ENCODE peak calls at places on chromosome 11, in eight cellular contexts. Q is non-pigmented ciliary epithelial cell, B is cardiac muscle cell, J is NCI-H1417 treated with DMSO at 0.1 percent for 48 hours, A is NCI-H2227 treated with DMSO at 0.1 percent for 48 hours, M is left lung, X is fibroblast of the aortic adventitia, I is AG08395. F is an unnamed sample.
A peak's percentile ranks its signal among the peaks of the same experiment; 100 is the strongest.

GRCh38 chr11:3073029-3073435 is 15.8 kb upstream of the CARS1 start:
- DNase-seq in Q (peak; percentile 54), B (peak; percentile 83), J (no peak), A (no peak), M (no peak), X (peak; percentile 97), I (peak; percentile 48), F (no peak)

GRCh38 chr11:68432874-68433273 is 27.7 kb upstream of the PPP6R3 start:
- DNase-seq in Q (no peak), B (no peak), J (no peak), A (no peak), M (no peak), X (no peak), I (no peak), F (no peak)

GRCh38 chr11:47399860-47400812 is 8.3 kb upstream of the SLC39A13 start:
- DNase-seq in Q (no peak), B (no peak), J (no peak), A (no peak), M (no peak), X (no peak), I (no peak), F (no peak)

GRCh38 chr11:133900176-133901105 is 55.1 kb upstream of the SPATA19 start:
- DNase-seq in Q (no peak), B (no peak), J (no peak), A (no peak), M (peak; percentile 11), X (no peak), I (no peak), F (no peak)

GRCh38 chr11:18578975-18579598 is 9.4 kb downstream of the UEVLD start:
- DNase-seq in Q (no peak), B (no peak), J (no peak), A (no peak), M (no peak), X (no peak), I (no peak), F (no peak)

GRCh38 chr11:102853055-102853454 is 9.6 kb upstream of the MMP3 start:
- DNase-seq in Q (no peak), B (no peak), J (no peak), A (no peak), M (no peak), X (no peak), I (no peak), F (no peak)

GRCh38 chr11:125429174-125429707 is 66.8 kb downstream of the FEZ1 start:
- DNase-seq in Q (no peak), B (peak; percentile 69), J (no peak), A (peak; percentile 37), M (no peak), X (peak; percentile 73), I (peak; percentile 61), F (peak; percentile 79)

GRCh38 chr11:2987881-2988280 is 4.2 kb downstream of the NAP1L4 start:
- DNase-seq in Q (no peak), B (no peak), J (no peak), A (no peak), M (no peak), X (no peak), I (no peak), F (no peak)

GRCh38 chr11:9663699-9664275 is at the start of gene SWAP70:
- DNase-seq in Q (peak; percentile 32), B (peak; percentile 92), J (peak; percentile 2), A (peak; percentile 48), M (peak; percentile 94), X (peak; percentile 93), I (peak; percentile 93), F (peak; percentile 93)

GRCh38 chr11:134579709-134580634 is 167.9 kb upstream of the B3GAT1 start:
- DNase-seq in Q (no peak), B (no peak), J (no peak), A (no peak), M (no peak), X (no peak), I (no peak), F (no peak)

GRCh38 chr11:95549276-95549675 is 240.3 kb downstream of the FAM76B start:
- DNase-seq in Q (no peak), B (no peak), J (no peak), A (no peak), M (no peak), X (no peak), I (no peak), F (no peak)

GRCh38 chr11:33869511-33870422 is 22.1 kb downstream of the LMO2 start:
- DNase-seq in Q (no peak), B (peak; percentile 45), J (peak; percentile 28), A (no peak), M (peak; percentile 71), X (peak; percentile 60), I (peak; percentile 28), F (peak; percentile 72)

GRCh38 chr11:100151944-100152343 is 535.1 kb upstream of the ARHGAP42 start:
- DNase-seq in Q (peak; percentile 62), B (no peak), J (no peak), A (no peak), M (no peak), X (no peak), I (no peak), F (no peak)

GRCh38 chr11:3914807-3915206 is 59.3 kb downstream of the STIM1 start:
- DNase-seq in Q (no peak), B (peak; percentile 38), J (no peak), A (no peak), M (no peak), X (peak; percentile 22), I (no peak), F (no peak)

GRCh38 chr11:16787035-16787744 is 48.7 kb downstream of the C11orf58 start:
- DNase-seq in Q (no peak), B (no peak), J (no peak), A (no peak), M (no peak), X (peak; percentile 55), I (no peak), F (no peak)

GRCh38 chr11:19164881-19165280 is 36.9 kb downstream of the CSRP3 start:
- DNase-seq in Q (no peak), B (no peak), J (no peak), A (no peak), M (no peak), X (no peak), I (no peak), F (no peak)

GRCh38 chr11:103881518-103882070 is 154.8 kb upstream of the DDI1 start:
- DNase-seq in Q (no peak), B (no peak), J (no peak), A (no peak), M (no peak), X (peak; percentile 10), I (peak; percentile 13), F (no peak)

GRCh38 chr11:88424881-88425280 is 87.3 kb upstream of the CTSC start:
- DNase-seq in Q (no peak), B (no peak), J (no peak), A (no peak), M (no peak), X (no peak), I (no peak), F (no peak)

GRCh38 chr11:2377511-2378443 is 667 bp downstream of the CD81 start:
- DNase-seq in Q (no peak), B (peak; percentile 51), J (no peak), A (peak; percentile 43), M (peak; percentile 72), X (no peak), I (peak; percentile 73), F (peak; percentile 84)

GRCh38 chr11:66933508-66933907 is 24.7 kb downstream of the PC start:
- DNase-seq in Q (no peak), B (peak; percentile 35), J (no peak), A (no peak), M (no peak), X (peak; percentile 71), I (peak; percentile 20), F (no peak)

GRCh38 chr11:44615913-44616806 is 50.7 kb downstream of the CD82 start:
- DNase-seq in Q (no peak), B (no peak), J (no peak), A (no peak), M (peak; percentile 24), X (no peak), I (no peak), F (no peak)

GRCh38 chr11:77580712-77581337 is 8.9 kb upstream of the AQP11 start:
- DNase-seq in Q (no peak), B (peak; percentile 15), J (no peak), A (no peak), M (no peak), X (no peak), I (no peak), F (no peak)

GRCh38 chr11:100980156-100980555 is 149.5 kb downstream of the PGR start:
- DNase-seq in Q (no peak), B (peak; percentile 41), J (no peak), A (no peak), M (no peak), X (peak; percentile 21), I (no peak), F (no peak)

GRCh38 chr11:108743851-108744250 is 79.0 kb downstream of the DDX10 start:
- DNase-seq in Q (no peak), B (no peak), J (no peak), A (no peak), M (no peak), X (peak; percentile 41), I (no peak), F (no peak)

GRCh38 chr11:87215236-87215635 is 177.5 kb downstream of the TMEM135 start:
- DNase-seq in Q (no peak), B (no peak), J (no peak), A (no peak), M (no peak), X (no peak), I (no peak), F (no peak)

GRCh38 chr11:63845305-63845704 is 6.4 kb downstream of the MARK2 start:
- DNase-seq in Q (peak; percentile 47), B (peak; percentile 71), J (no peak), A (no peak), M (no peak), X (peak; percentile 64), I (peak; percentile 45), F (no peak)

GRCh38 chr11:2414616-2415015 is 14.1 kb downstream of the TSSC4 start:
- DNase-seq in Q (no peak), B (no peak), J (no peak), A (no peak), M (no peak), X (no peak), I (no peak), F (no peak)

GRCh38 chr11:126115820-126116319 is 53.2 kb upstream of the CDON start:
- DNase-seq in Q (peak; percentile 28), B (peak; percentile 81), J (peak; percentile 66), A (peak; percentile 61), M (peak; percentile 82), X (peak; percentile 89), I (peak; percentile 86), F (peak; percentile 78)

GRCh38 chr11:72336163-72336562 is 92.2 kb upstream of the PHOX2A start:
- DNase-seq in Q (no peak), B (no peak), J (no peak), A (no peak), M (no peak), X (no peak), I (no peak), F (no peak)

GRCh38 chr11:134401825-134402809 is 9.9 kb downstream of the B3GAT1 start:
- DNase-seq in Q (no peak), B (no peak), J (no peak), A (no peak), M (no peak), X (no peak), I (no peak), F (no peak)

GRCh38 chr11:9263840-9264380 is 1.2 kb downstream of the DENND5A start:
- DNase-seq in Q (no peak), B (no peak), J (no peak), A (no peak), M (no peak), X (no peak), I (peak; percentile 48), F (no peak)

GRCh38 chr11:134639586-134640330 is 227.7 kb upstream of the B3GAT1 start:
- DNase-seq in Q (no peak), B (no peak), J (no peak), A (no peak), M (no peak), X (no peak), I (no peak), F (no peak)

GRCh38 chr11:110679323-110679980 is 32.8 kb downstream of the ARHGAP20 start:
- DNase-seq in Q (peak; percentile 58), B (peak; percentile 4), J (no peak), A (no peak), M (no peak), X (peak; percentile 39), I (no peak), F (no peak)

F was measured in D341Med.